ENCODE peak calls at places on chromosomes 12 and 14, in ten cellular contexts. Z, F, W, P, X, S, L, Y, C and Q are unnamed samples.

GRCh38 chr12:1527789-1528188 is 66.6 kb downstream of the FBXL14 start:
- DNase-seq in L (no peak), W (no peak), F (peak), Y (no peak), P (no peak), X (no peak), S (no peak), C (no peak), Z (peak), Q (peak)

GRCh38 chr12:34406996-34407300 is 384.7 kb downstream of the ALG10 start:
- DNase-seq in X (no peak), P (no peak), S (peak), Z (no peak), W (no peak), C (peak), L (no peak), F (no peak), Y (no peak), Q (peak)

GRCh38 chr14:21505009-21505553 is 6.1 kb downstream of the METTL3 start:
- DNase-seq in S (no peak), L (no peak), F (no peak), X (no peak), C (no peak), Y (no peak), W (no peak), P (no peak), Z (no peak), Q (no peak)

GRCh38 chr12:105352049-105352448 is 21.6 kb downstream of the C12orf75 start:
- DNase-seq in C (no peak), Z (no peak), W (no peak), Y (no peak), L (no peak), F (no peak), P (no peak), X (no peak), S (no peak), Q (no peak)

GRCh38 chr12:102479984-102480383 is 379 bp downstream of the IGF1 start:
- DNase-seq in P (no peak), X (no peak), L (no peak), C (no peak), W (no peak), Z (no peak), F (no peak), Y (no peak), S (no peak), Q (no peak)

GRCh38 chr12:85322715-85323114 is 42.7 kb downstream of the ALX1 start:
- DNase-seq in W (no peak), X (no peak), Z (peak), S (no peak), Y (no peak), C (no peak), L (peak), P (no peak), F (peak), Q (no peak)

GRCh38 chr12:15472036-15472435 is 149.7 kb downstream of the PTPRO start:
- DNase-seq in W (no peak), L (no peak), X (no peak), C (no peak), P (no peak), Z (no peak), Y (no peak), S (no peak), F (no peak), Q (no peak)

GRCh38 chr12:97552410-97553050 is 89.9 kb downstream of the RMST start:
- DNase-seq in Y (no peak), C (no peak), L (no peak), X (no peak), P (no peak), W (peak), F (no peak), Z (no peak), S (no peak), Q (no peak)

GRCh38 chr12:123854918-123855317 is 92.8 kb downstream of the DNAH10 start:
- DNase-seq in W (peak), X (no peak), C (no peak), S (no peak), Y (no peak), L (no peak), Z (no peak), F (no peak), P (no peak), Q (peak)

GRCh38 chr12:90940872-90941499 is 14.0 kb downstream of the CCER1 start:
- DNase-seq in P (no peak), F (peak), Y (no peak), S (no peak), Z (peak), L (peak), W (peak), C (no peak), X (no peak), Q (no peak)

GRCh38 chr14:68546839-68547238 is 246.0 kb downstream of the ZFP36L1 start:
- DNase-seq in X (no peak), Z (peak), W (no peak), C (no peak), L (no peak), F (peak), P (no peak), S (no peak), Y (no peak), Q (no peak)

GRCh38 chr12:14743061-14743460 is 46.7 kb upstream of the GUCY2C start:
- DNase-seq in X (no peak), P (no peak), Z (no peak), C (no peak), L (no peak), F (no peak), Y (no peak), W (no peak), S (no peak), Q (no peak)

GRCh38 chr12:13093850-13094225 is 9.6 kb downstream of the GSG1 start:
- DNase-seq in S (no peak), F (peak), C (no peak), Z (no peak), P (no peak), X (no peak), L (no peak), Y (no peak), W (no peak), Q (no peak)

GRCh38 chr14:76456891-76457586 is 81.1 kb downstream of the ESRRB start:
- DNase-seq in F (no peak), X (no peak), S (no peak), Y (no peak), W (no peak), Z (no peak), L (no peak), C (no peak), P (no peak), Q (no peak)

GRCh38 chr14:28676481-28676880 is 90.1 kb upstream of the FOXG1 start:
- DNase-seq in X (no peak), L (no peak), F (no peak), Y (no peak), Z (peak), W (no peak), C (no peak), P (no peak), S (no peak), Q (no peak)

GRCh38 chr12:16399110-16399509 is 51.7 kb downstream of the MGST1 start:
- DNase-seq in W (no peak), Z (no peak), X (no peak), P (no peak), C (no peak), F (no peak), Y (no peak), L (no peak), S (no peak), Q (no peak)

GRCh38 chr12:51911788-51912711 is 4.7 kb downstream of the ACVRL1 start:
- DNase-seq in C (peak), W (peak), X (no peak), S (peak), Z (no peak), Y (peak), P (no peak), L (no peak), F (peak), Q (no peak)

GRCh38 chr14:93987815-93988476 is 9.2 kb upstream of the CCDC197 start:
- DNase-seq in C (no peak), Y (no peak), X (no peak), P (no peak), W (peak), Z (no peak), S (no peak), F (no peak), L (no peak), Q (no peak)

GRCh38 chr14:24337824-24338175 is 2.0 kb downstream of the RIPK3 start:
- DNase-seq in P (no peak), W (no peak), X (no peak), Y (no peak), F (no peak), S (no peak), L (no peak), Z (no peak), C (no peak), Q (no peak)

GRCh38 chr14:24337144-24337823 is 2.4 kb upstream of the ADCY4 start:
- DNase-seq in F (no peak), S (no peak), W (no peak), C (no peak), Z (no peak), P (no peak), L (no peak), Y (no peak), X (no peak), Q (no peak)

GRCh38 chr14:24340606-24341005 is 815 bp upstream of the RIPK3 start:
- DNase-seq in X (no peak), C (no peak), S (no peak), F (no peak), P (no peak), Y (no peak), L (no peak), Z (no peak), W (no peak), Q (no peak)

GRCh38 chr14:24338843-24339242 is 948 bp downstream of the RIPK3 start:
- DNase-seq in S (no peak), P (no peak), X (no peak), Z (no peak), W (no peak), Y (no peak), L (no peak), C (no peak), F (no peak), Q (no peak)

GRCh38 chr14:24339284-24340151 is at the start of gene RIPK3:
- DNase-seq in P (no peak), Z (no peak), Y (peak), X (peak), S (no peak), L (no peak), C (peak), F (no peak), W (peak), Q (peak)
- H3K4me3 ChIP-seq in P (peak), Z (peak), Y (peak), X (peak), S (peak), L (peak), C (peak), F (no peak), W (peak), Q (peak)

DNA sequence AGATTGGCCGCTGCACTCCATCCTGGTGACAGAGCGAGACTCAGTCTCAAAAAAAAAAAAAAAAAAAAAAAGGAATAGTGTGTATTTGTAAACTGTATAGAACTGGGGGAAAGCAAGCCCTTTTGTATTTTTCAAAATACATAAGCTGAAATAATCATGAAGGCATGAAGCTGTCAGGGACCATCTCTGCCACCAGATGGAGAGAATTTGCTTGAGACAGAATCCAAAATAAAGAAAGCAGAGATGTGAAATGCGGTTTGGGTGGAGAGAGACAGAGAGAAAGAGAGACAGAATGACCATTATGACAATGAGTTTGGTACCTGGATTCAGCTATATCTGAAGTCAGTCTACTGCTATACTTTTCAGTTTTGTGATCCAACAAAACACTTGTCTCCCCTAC is 155.7 kb upstream of the LRIG3 start:
- DNase-seq in F (no peak), W (no peak), Y (no peak), X (no peak), L (no peak), P (no peak), C (no peak), S (no peak), Z (no peak), Q (no peak)
- TF ChIP-seq CTCF in F (peak), W (peak), Y (no peak), X (no peak), L (no peak), P (no peak), C (no peak), S (no peak), Z (peak), Q (no peak)

GRCh38 chr14:105071326-105071725 is 6.1 kb upstream of the GPR132 start:
- DNase-seq in F (no peak), Z (no peak), X (no peak), P (no peak), S (no peak), C (peak), W (no peak), L (no peak), Y (no peak), Q (no peak)
- H3K4me3 ChIP-seq in F (no peak), Z (no peak), X (no peak), P (no peak), S (no peak), C (no peak), W (no peak), L (no peak), Y (no peak), Q (no peak)

GRCh38 chr12:67430708-67431335 is 161.7 kb downstream of the CAND1 start:
- DNase-seq in W (peak), Z (no peak), X (no peak), P (no peak), S (peak), Y (peak), L (no peak), C (peak), F (peak), Q (peak)
- TF ChIP-seq CTCF in W (peak), Z (peak), X (no peak), P (no peak), S (no peak), Y (peak), L (peak), C (peak), F (peak), Q (no peak)

GRCh38 chr12:53231859-53232640 is at the start of gene RARG:
- DNase-seq in S (peak), Y (no peak), F (peak), Z (no peak), P (no peak), L (no peak), X (peak), C (peak), W (peak), Q (peak)

GRCh38 chr12:53230971-53231858 is 794 bp downstream of the RARG start:
- DNase-seq in Z (no peak), C (no peak), L (no peak), P (no peak), W (peak), X (no peak), F (no peak), Y (no peak), S (no peak), Q (no peak)

GRCh38 chr12:53234236-53234635 is 2.2 kb upstream of the RARG start:
- DNase-seq in C (no peak), X (no peak), S (no peak), W (peak), L (no peak), P (no peak), F (no peak), Z (no peak), Y (no peak), Q (peak)

GRCh38 chr12:53233671-53234091 is 1.7 kb upstream of the RARG start:
- DNase-seq in X (no peak), C (no peak), F (peak), S (no peak), W (peak), Y (no peak), L (no peak), P (no peak), Z (no peak), Q (no peak)

GRCh38 chr12:53232641-53233538 is 881 bp upstream of the RARG start:
- DNase-seq in Z (no peak), L (no peak), P (no peak), Y (no peak), C (peak), F (peak), X (peak), S (peak), W (peak), Q (peak)
- H3K4me3 ChIP-seq in Z (peak), L (peak), P (peak), Y (peak), C (peak), F (peak), X (peak), S (peak), W (peak), Q (no peak)

GRCh38 chr14:90630407-90630806 is 185.8 kb downstream of the TTC7B start:
- DNase-seq in W (no peak), X (no peak), P (no peak), C (no peak), F (no peak), S (no peak), Z (no peak), L (no peak), Y (no peak), Q (no peak)
- TF ChIP-seq CTCF in W (no peak), X (no peak), P (no peak), C (no peak), F (no peak), S (no peak), Z (no peak), L (no peak), Y (no peak), Q (no peak)